ENCODE peak calls at places on chromosomes 6 and 20, in four cellular contexts. One of them, this sample, is unnamed.

GRCh38 chr6:153790881-153791473 is 248.1 kb upstream of the OPRM1 start:
- DNase-seq in stimulated activated CD8-positive, alpha-beta memory T cell treated with anti-CD3 and anti-CD28 coated beads, Interleukin-15, amount 100 ng/mL, for 24 hours: no peak
- DNase-seq in AG04449: no peak
- DNase-seq in endothelial cell: peak
- DNase-seq in this sample: peak

GRCh38 chr6:112253842-112254816 is at the start of gene LAMA4:
- DNase-seq in endothelial cell: peak
- DNase-seq in AG04449: no peak
- DNase-seq in stimulated activated CD8-positive, alpha-beta memory T cell treated with anti-CD3 and anti-CD28 coated beads, Interleukin-15, amount 100 ng/mL, for 24 hours: no peak
- DNase-seq in this sample: no peak

GRCh38 chr6:108872001-108872974 is 24.1 kb downstream of the ARMC2 start:
- DNase-seq in endothelial cell: no peak
- DNase-seq in stimulated activated CD8-positive, alpha-beta memory T cell treated with anti-CD3 and anti-CD28 coated beads, Interleukin-15, amount 100 ng/mL, for 24 hours: no peak
- DNase-seq in AG04449: no peak
- DNase-seq in this sample: no peak

GRCh38 chr6:100311707-100312266 is 152.9 kb downstream of the SIM1 start:
- DNase-seq in stimulated activated CD8-positive, alpha-beta memory T cell treated with anti-CD3 and anti-CD28 coated beads, Interleukin-15, amount 100 ng/mL, for 24 hours: no peak
- DNase-seq in AG04449: no peak
- DNase-seq in endothelial cell: no peak
- DNase-seq in this sample: no peak

GRCh38 chr20:47684306-47685080 is 100.8 kb downstream of the SULF2 start:
- DNase-seq in AG04449: no peak
- DNase-seq in stimulated activated CD8-positive, alpha-beta memory T cell treated with anti-CD3 and anti-CD28 coated beads, Interleukin-15, amount 100 ng/mL, for 24 hours: no peak
- DNase-seq in endothelial cell: no peak
- DNase-seq in this sample: no peak

GRCh38 chr20:57194154-57194553 is 72.3 kb downstream of the BMP7 start:
- DNase-seq in AG04449: no peak
- DNase-seq in stimulated activated CD8-positive, alpha-beta memory T cell treated with anti-CD3 and anti-CD28 coated beads, Interleukin-15, amount 100 ng/mL, for 24 hours: no peak
- DNase-seq in endothelial cell: no peak
- DNase-seq in this sample: no peak

GRCh38 chr20:46415773-46416172 is 9.4 kb upstream of the ELMO2 start:
- DNase-seq in AG04449: no peak
- DNase-seq in endothelial cell: no peak
- DNase-seq in stimulated activated CD8-positive, alpha-beta memory T cell treated with anti-CD3 and anti-CD28 coated beads, Interleukin-15, amount 100 ng/mL, for 24 hours: no peak
- DNase-seq in this sample: no peak

GRCh38 chr20:29762620-29763019 is 1494.8 kb upstream of the DEFB115 start:
- DNase-seq in endothelial cell: no peak
- DNase-seq in AG04449: no peak
- DNase-seq in stimulated activated CD8-positive, alpha-beta memory T cell treated with anti-CD3 and anti-CD28 coated beads, Interleukin-15, amount 100 ng/mL, for 24 hours: no peak
- DNase-seq in this sample: no peak

GRCh38 chr6:79372757-79373156 is 138.3 kb upstream of the HMGN3 start:
- DNase-seq in endothelial cell: no peak
- DNase-seq in AG04449: no peak
- DNase-seq in stimulated activated CD8-positive, alpha-beta memory T cell treated with anti-CD3 and anti-CD28 coated beads, Interleukin-15, amount 100 ng/mL, for 24 hours: no peak
- DNase-seq in this sample: no peak

GRCh38 chr20:41480054-41480770 is 113.6 kb upstream of the EMILIN3 start:
- DNase-seq in endothelial cell: no peak
- DNase-seq in AG04449: no peak
- DNase-seq in stimulated activated CD8-positive, alpha-beta memory T cell treated with anti-CD3 and anti-CD28 coated beads, Interleukin-15, amount 100 ng/mL, for 24 hours: no peak
- DNase-seq in this sample: no peak

GRCh38 chr20:23448167-23448566 is 4.5 kb downstream of the CST11 start:
- DNase-seq in AG04449: no peak
- DNase-seq in endothelial cell: no peak
- DNase-seq in stimulated activated CD8-positive, alpha-beta memory T cell treated with anti-CD3 and anti-CD28 coated beads, Interleukin-15, amount 100 ng/mL, for 24 hours: no peak
- DNase-seq in this sample: no peak

GRCh38 chr20:52923123-52923543 is 49.0 kb upstream of the TSHZ2 start:
- DNase-seq in AG04449: peak
- DNase-seq in stimulated activated CD8-positive, alpha-beta memory T cell treated with anti-CD3 and anti-CD28 coated beads, Interleukin-15, amount 100 ng/mL, for 24 hours: no peak
- DNase-seq in endothelial cell: no peak
- DNase-seq in this sample: no peak

GRCh38 chr20:62230696-62231095 is 7.6 kb upstream of the OSBPL2 start:
- DNase-seq in AG04449: no peak
- DNase-seq in endothelial cell: no peak
- DNase-seq in stimulated activated CD8-positive, alpha-beta memory T cell treated with anti-CD3 and anti-CD28 coated beads, Interleukin-15, amount 100 ng/mL, for 24 hours: no peak
- DNase-seq in this sample: no peak

GRCh38 chr6:35948725-35949124 is 27.8 kb upstream of the SRPK1 start:
- DNase-seq in stimulated activated CD8-positive, alpha-beta memory T cell treated with anti-CD3 and anti-CD28 coated beads, Interleukin-15, amount 100 ng/mL, for 24 hours: no peak
- DNase-seq in AG04449: no peak
- DNase-seq in endothelial cell: peak
- DNase-seq in this sample: peak

GRCh38 chr20:4730782-4731181 is 9.1 kb downstream of the PRND start:
- DNase-seq in endothelial cell: peak
- DNase-seq in AG04449: no peak
- DNase-seq in stimulated activated CD8-positive, alpha-beta memory T cell treated with anti-CD3 and anti-CD28 coated beads, Interleukin-15, amount 100 ng/mL, for 24 hours: no peak
- DNase-seq in this sample: no peak

GRCh38 chr6:150638765-150639164 is 39.1 kb downstream of the PLEKHG1 start:
- DNase-seq in endothelial cell: no peak
- DNase-seq in stimulated activated CD8-positive, alpha-beta memory T cell treated with anti-CD3 and anti-CD28 coated beads, Interleukin-15, amount 100 ng/mL, for 24 hours: no peak
- DNase-seq in AG04449: no peak
- DNase-seq in this sample: no peak

GRCh38 chr6:37048851-37049734 is 43.6 kb downstream of the FGD2 start:
- DNase-seq in AG04449: peak
- DNase-seq in stimulated activated CD8-positive, alpha-beta memory T cell treated with anti-CD3 and anti-CD28 coated beads, Interleukin-15, amount 100 ng/mL, for 24 hours: no peak
- DNase-seq in endothelial cell: no peak
- DNase-seq in this sample: peak

GRCh38 chr20:44069203-44069931 is 117.6 kb downstream of the JPH2 start:
- DNase-seq in endothelial cell: no peak
- DNase-seq in AG04449: no peak
- DNase-seq in stimulated activated CD8-positive, alpha-beta memory T cell treated with anti-CD3 and anti-CD28 coated beads, Interleukin-15, amount 100 ng/mL, for 24 hours: no peak
- DNase-seq in this sample: no peak